ENCODE peak calls at places on chromosomes 3 and 15, in nine cellular contexts. U is HFFc6, H is endothelial cell, P is thyroid gland, N is lower lobe of right lung, G is mucosa of descending colon, O is Calu3, B is right atrium auricular region, V is lower leg skin. I is an unnamed sample.

GRCh38 chr3:5238545-5238944 is 51.0 kb downstream of the EDEM1 start:
- DNase-seq in U (no peak), H (no peak), P (no peak), N (no peak), G (no peak), O (no peak), B (no peak), V (no peak), I (no peak)

GRCh38 chr3:117019082-117019713 is 309.6 kb downstream of the TUSC7 start:
- DNase-seq in U (peak), H (peak), P (peak), N (no peak), G (peak), O (peak), B (peak), V (peak), I (peak)

GRCh38 chr15:45116482-45117326 is 2.6 kb downstream of the DUOXA2 start:
- DNase-seq in U (no peak), H (no peak), P (peak), N (peak), G (no peak), O (no peak), B (no peak), V (no peak), I (no peak)

GRCh38 chr15:66961901-66962300 is 103.5 kb upstream of the SMAD3 start:
- DNase-seq in U (no peak), H (no peak), P (no peak), N (no peak), G (no peak), O (no peak), B (no peak), V (no peak), I (no peak)

GRCh38 chr3:183253364-183253960 is 409 bp downstream of the B3GNT5 start:
- DNase-seq in U (no peak), H (peak), P (peak), N (peak), G (peak), O (peak), B (peak), V (peak), I (peak)

GRCh38 chr3:94440767-94441493 is 378.1 kb downstream of the NSUN3 start:
- DNase-seq in U (peak), H (no peak), P (no peak), N (no peak), G (no peak), O (no peak), B (no peak), V (no peak), I (no peak)

GRCh38 chr15:27059610-27060202 is 88.7 kb downstream of the GABRG3 start:
- DNase-seq in U (peak), H (peak), P (peak), N (no peak), G (peak), O (peak), B (no peak), V (no peak), I (peak)

GRCh38 chr3:70824785-70825184 is 512.3 kb upstream of the MDFIC2 start:
- DNase-seq in U (no peak), H (no peak), P (peak), N (no peak), G (no peak), O (peak), B (no peak), V (no peak), I (no peak)

GRCh38 chr3:189132125-189132744 is 39.5 kb upstream of the TPRG1 start:
- DNase-seq in U (peak), H (no peak), P (peak), N (peak), G (peak), O (peak), B (peak), V (no peak), I (no peak)

GRCh38 chr3:13825821-13826220 is 54.0 kb downstream of the WNT7A start:
- DNase-seq in U (no peak), H (no peak), P (no peak), N (no peak), G (no peak), O (no peak), B (no peak), V (no peak), I (no peak)

GRCh38 chr3:151501171-151501790 is 40.4 kb upstream of the IGSF10 start:
- DNase-seq in U (no peak), H (no peak), P (no peak), N (no peak), G (no peak), O (no peak), B (no peak), V (no peak), I (no peak)

GRCh38 chr3:46667061-46667621 is 26.3 kb downstream of the ALS2CL start:
- DNase-seq in U (no peak), H (no peak), P (no peak), N (peak), G (no peak), O (no peak), B (no peak), V (peak), I (no peak)

GRCh38 chr15:44381223-44381622 is 46.2 kb upstream of the CTDSPL2 start:
- DNase-seq in U (no peak), H (no peak), P (no peak), N (no peak), G (no peak), O (no peak), B (no peak), V (no peak), I (no peak)

GRCh38 chr3:142270407-142270806 is 45.0 kb upstream of the GK5 start:
- DNase-seq in U (no peak), H (no peak), P (no peak), N (no peak), G (no peak), O (no peak), B (no peak), V (no peak), I (no peak)

GRCh38 chr3:194322701-194323174 is 28.4 kb downstream of the CPN2 start:
- DNase-seq in U (peak), H (no peak), P (no peak), N (no peak), G (no peak), O (peak), B (no peak), V (no peak), I (no peak)

GRCh38 chr3:37630441-37630840 is 231.2 kb upstream of the CTDSPL start:
- DNase-seq in U (no peak), H (no peak), P (peak), N (no peak), G (no peak), O (no peak), B (no peak), V (no peak), I (no peak)

GRCh38 chr15:95247068-95247984 is 1016.0 kb downstream of the MCTP2 start:
- DNase-seq in U (peak), H (no peak), P (no peak), N (no peak), G (no peak), O (peak), B (no peak), V (no peak), I (no peak)

GRCh38 chr3:61805510-61806080 is 244.2 kb downstream of the PTPRG start:
- DNase-seq in U (peak), H (no peak), P (no peak), N (no peak), G (no peak), O (no peak), B (no peak), V (no peak), I (no peak)

GRCh38 chr15:71874245-71874644 is 63.9 kb downstream of the NR2E3 start:
- DNase-seq in U (no peak), H (no peak), P (no peak), N (no peak), G (no peak), O (no peak), B (no peak), V (no peak), I (no peak)

GRCh38 chr3:98343647-98344507 is 9.8 kb upstream of the OR5K4 start:
- DNase-seq in U (peak), H (peak), P (peak), N (no peak), G (peak), O (peak), B (no peak), V (no peak), I (peak)

GRCh38 chr15:100988297-100988696 is 69.1 kb downstream of the LRRK1 start:
- DNase-seq in U (no peak), H (no peak), P (no peak), N (no peak), G (no peak), O (no peak), B (no peak), V (no peak), I (no peak)

GRCh38 chr15:100988874-100989273 is 69.7 kb downstream of the LRRK1 start:
- DNase-seq in U (no peak), H (no peak), P (no peak), N (no peak), G (no peak), O (no peak), B (no peak), V (no peak), I (no peak)

GRCh38 chr15:100985401-100985800 is 66.2 kb downstream of the LRRK1 start:
- DNase-seq in U (no peak), H (no peak), P (no peak), N (no peak), G (no peak), O (no peak), B (no peak), V (no peak), I (no peak)

GRCh38 chr15:100986158-100986896 is 67.2 kb downstream of the LRRK1 start:
- DNase-seq in U (no peak), H (no peak), P (no peak), N (no peak), G (peak), O (no peak), B (no peak), V (no peak), I (no peak)

DNA sequence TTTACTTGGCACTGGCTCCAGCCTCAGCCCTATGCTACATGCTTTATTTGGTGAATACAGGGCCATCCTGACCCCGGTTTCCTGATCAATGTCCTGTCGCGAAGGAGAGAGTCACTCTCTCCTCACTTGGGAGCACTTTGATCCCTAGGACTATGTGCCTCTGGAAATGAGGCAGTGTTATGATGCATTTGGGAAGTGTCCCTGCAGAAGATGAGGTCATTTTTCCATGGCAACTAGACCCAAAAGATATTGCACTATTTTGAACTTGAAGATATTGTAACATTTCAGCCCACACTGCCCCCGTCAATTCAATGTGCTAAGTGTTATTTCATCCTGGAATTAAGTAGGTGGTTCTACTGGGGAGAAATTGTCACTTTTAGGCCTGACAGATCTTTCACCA is 68.0 kb downstream of the LRRK1 start:
- DNase-seq in U (no peak), H (no peak), P (no peak), N (no peak), G (no peak), O (no peak), B (no peak), V (no peak), I (no peak)
- TF ChIP-seq CTCF in U (no peak), H (no peak), P (no peak), N (no peak), G (no peak), O (no peak), B (no peak), V (no peak), I (no peak)

GRCh38 chr3:109047366-109047765 is 70.6 kb downstream of the MORC1 start:
- DNase-seq in U (no peak), H (no peak), P (no peak), N (no peak), G (no peak), O (no peak), B (no peak), V (no peak), I (no peak)

GRCh38 chr3:109045271-109046051 is 72.5 kb downstream of the MORC1 start:
- DNase-seq in U (no peak), H (no peak), P (no peak), N (no peak), G (peak), O (no peak), B (no peak), V (no peak), I (no peak)

DNA sequence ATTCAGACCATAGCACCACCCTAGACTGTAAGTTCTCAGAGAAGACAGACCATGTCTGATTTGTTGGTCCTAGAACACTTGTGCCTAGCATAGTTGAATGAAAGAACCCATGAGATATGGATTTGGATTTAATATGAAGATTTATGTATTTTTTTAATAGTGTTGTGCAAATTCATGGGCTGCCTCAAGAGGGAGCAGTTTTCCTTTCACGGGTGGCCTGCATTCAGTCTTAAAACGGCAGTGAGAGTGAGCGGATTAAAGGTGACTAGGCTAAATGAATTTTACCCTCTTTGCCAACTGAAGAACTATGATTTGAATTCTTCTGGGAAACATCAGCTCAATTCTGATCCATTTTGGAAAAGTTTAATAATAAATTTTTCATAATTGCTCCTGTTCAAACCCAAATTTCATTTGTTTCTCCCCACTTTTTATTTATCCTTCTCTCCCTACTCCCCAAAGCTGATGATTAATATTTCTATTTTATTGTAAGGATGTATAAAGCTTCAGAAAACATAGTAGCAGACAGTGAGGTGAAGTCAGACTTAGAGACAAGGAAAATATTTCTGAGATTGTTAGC is 67.3 kb downstream of the MORC1 start:
- DNase-seq in U (no peak), H (no peak), P (no peak), N (no peak), G (peak), O (peak), B (no peak), V (no peak), I (no peak)
- TF ChIP-seq CTCF in U (peak), H (peak), P (no peak), N (peak), G (no peak), O (peak), B (no peak), V (no peak), I (peak)

DNA sequence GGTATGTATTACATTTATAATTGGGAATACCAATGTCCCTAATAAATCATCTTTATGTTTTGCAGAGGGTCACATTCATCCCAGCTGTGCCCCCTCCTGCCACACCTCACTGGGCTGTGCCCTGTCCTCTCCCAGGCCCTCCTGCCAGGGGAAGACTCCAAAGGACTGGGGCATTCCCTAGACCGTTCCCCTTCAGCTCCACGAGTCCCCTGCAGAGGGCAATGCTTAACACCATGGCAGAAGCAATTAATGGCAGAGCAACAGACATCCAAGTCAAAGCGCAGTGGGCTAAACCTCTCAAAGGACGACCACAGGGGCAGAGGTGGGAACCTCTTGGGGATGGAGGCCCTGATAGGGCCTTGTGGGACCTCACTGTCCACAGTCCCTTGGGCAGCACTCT is 71.3 kb upstream of the SEC13 start:
- DNase-seq in U (no peak), H (no peak), P (no peak), N (no peak), G (no peak), O (no peak), B (no peak), V (no peak), I (no peak)
- TF ChIP-seq CTCF in U (peak), H (no peak), P (no peak), N (no peak), G (no peak), O (no peak), B (no peak), V (no peak), I (no peak)

GRCh38 chr3:52608337-52608736 is 71.9 kb downstream of the UQCC5 start:
- DNase-seq in U (no peak), H (no peak), P (no peak), N (no peak), G (no peak), O (no peak), B (no peak), V (no peak), I (no peak)
- TF ChIP-seq CTCF in U (no peak), H (no peak), P (no peak), N (no peak), G (no peak), O (no peak), B (no peak), V (no peak), I (no peak)

DNA sequence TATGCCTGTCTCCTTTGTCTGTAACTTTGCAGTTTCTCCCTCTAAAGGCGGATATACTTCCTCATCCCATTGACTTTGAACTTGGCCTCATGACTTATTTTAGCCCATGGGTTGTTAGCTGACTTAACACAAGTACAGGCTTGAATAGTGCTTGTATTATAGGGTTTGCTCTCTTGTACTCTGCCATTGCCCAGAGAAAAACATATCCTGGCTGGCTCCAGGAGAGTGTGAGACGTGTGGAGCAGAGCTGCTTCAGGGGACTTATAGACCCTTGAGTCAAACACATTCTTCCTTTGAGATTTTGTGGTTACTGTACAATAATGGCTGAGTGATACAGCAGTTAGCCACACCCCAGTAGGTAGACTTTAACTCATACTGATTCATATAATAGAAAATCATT is 124.0 kb downstream of the RAP2B start:
- DNase-seq in U (no peak), H (no peak), P (no peak), N (no peak), G (no peak), O (no peak), B (no peak), V (no peak), I (no peak)
- TF ChIP-seq CTCF in U (no peak), H (no peak), P (no peak), N (no peak), G (no peak), O (no peak), B (no peak), V (no peak), I (no peak)

GRCh38 chr3:196837819-196838420 is 29.8 kb upstream of the SENP5 start:
- DNase-seq in U (peak), H (peak), P (peak), N (peak), G (peak), O (peak), B (no peak), V (no peak), I (peak)
- TF ChIP-seq CTCF in U (peak), H (peak), P (peak), N (peak), G (peak), O (peak), B (peak), V (no peak), I (peak)

GRCh38 chr3:24730173-24730572 is 235.5 kb upstream of the THRB start:
- DNase-seq in U (no peak), H (no peak), P (no peak), N (no peak), G (no peak), O (no peak), B (no peak), V (no peak), I (no peak)

GRCh38 chr3:24722106-24722505 is 227.5 kb upstream of the THRB start:
- DNase-seq in U (no peak), H (no peak), P (no peak), N (no peak), G (peak), O (no peak), B (no peak), V (no peak), I (no peak)

GRCh38 chr3:24725514-24726255 is 231.0 kb upstream of the THRB start:
- DNase-seq in U (no peak), H (no peak), P (no peak), N (no peak), G (no peak), O (no peak), B (no peak), V (no peak), I (no peak)

DNA sequence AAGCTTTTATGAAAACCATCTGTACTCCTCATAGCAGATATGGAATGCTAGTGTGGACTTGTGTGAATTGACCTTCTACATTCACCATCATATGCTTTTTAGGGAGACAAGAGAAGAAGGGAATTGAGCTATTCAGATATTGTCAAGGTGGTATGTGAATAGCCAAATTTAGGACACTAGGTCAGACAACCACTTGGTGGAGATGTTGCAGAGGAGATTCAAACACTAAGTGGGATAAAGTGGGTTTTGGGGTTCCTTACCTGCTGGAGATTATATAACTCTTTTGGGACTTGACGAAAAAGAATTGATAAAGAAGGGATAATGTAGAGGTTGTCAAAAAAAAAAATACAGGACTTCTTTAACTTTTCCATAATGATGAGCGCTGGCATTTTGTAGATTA is 231.8 kb upstream of the THRB start:
- DNase-seq in U (no peak), H (no peak), P (no peak), N (no peak), G (no peak), O (no peak), B (no peak), V (no peak), I (no peak)
- TF ChIP-seq CTCF in U (no peak), H (no peak), P (no peak), N (no peak), G (no peak), O (no peak), B (no peak), V (no peak), I (no peak)

GRCh38 chr3:82610236-82610635 is 848.8 kb upstream of the GBE1 start:
- DNase-seq in U (no peak), H (no peak), P (no peak), N (no peak), G (no peak), O (no peak), B (no peak), V (no peak), I (no peak)

GRCh38 chr3:82607391-82607790 is 845.9 kb upstream of the GBE1 start:
- DNase-seq in U (no peak), H (no peak), P (no peak), N (no peak), G (no peak), O (no peak), B (no peak), V (no peak), I (no peak)
- TF ChIP-seq CTCF in U (no peak), H (no peak), P (no peak), N (no peak), G (no peak), O (no peak), B (no peak), V (no peak), I (no peak)

GRCh38 chr3:138946554-138947302 is at the start of the genes FOXL2 and FOXL2NB:
- DNase-seq in U (peak), H (peak), P (no peak), N (no peak), G (no peak), O (peak), B (no peak), V (peak), I (no peak)
- TF ChIP-seq CTCF in U (no peak), H (no peak), P (no peak), N (no peak), G (no peak), O (no peak), B (no peak), V (no peak), I (peak)

GRCh38 chr3:69088033-69088432 is 3.3 kb downstream of the ARL6IP5 start:
- DNase-seq in U (peak), H (no peak), P (no peak), N (no peak), G (no peak), O (no peak), B (no peak), V (no peak), I (no peak)
- TF ChIP-seq CTCF in U (no peak), H (no peak), P (no peak), N (no peak), G (no peak), O (no peak), B (no peak), V (no peak), I (no peak)